ENCODE peak calls at places on chromosomes 1 and 21, in five cellular contexts. K is activated T-cell treated with anti-CD3 and anti-CD28 coated beads, Interleukin-2, amount 50 U/mL, for 72 hours; H is T-helper 2 cell; Q is stimulated activated CD8-positive, alpha-beta memory T cell treated with anti-CD3 and anti-CD28 coated beads, Interleukin-7, amount 100 ng/mL, for 1 hour; L is AG09309. Y is an unnamed sample.

GRCh38 chr1:156652131-156652991 is 10.4 kb downstream of the BCAN start:
- DNase-seq in K (no peak), H (no peak), Q (no peak), L (no peak), Y (no peak)

GRCh38 chr1:185646202-185646683 is 87.9 kb upstream of the HMCN1 start:
- DNase-seq in K (no peak), H (no peak), Q (no peak), L (peak; percentile 96), Y (no peak)

GRCh38 chr1:174297351-174297750 is 138.0 kb downstream of the RABGAP1L start:
- DNase-seq in K (no peak), H (no peak), Q (no peak), L (no peak), Y (no peak)

GRCh38 chr1:91523462-91523861 is 22.8 kb downstream of the CDC7 start:
- DNase-seq in K (peak; percentile 42), H (no peak), Q (no peak), L (no peak), Y (no peak)

GRCh38 chr1:35136780-35137179 is 56.2 kb downstream of the SFPQ start:
- DNase-seq in K (no peak), H (no peak), Q (no peak), L (no peak), Y (no peak)

GRCh38 chr21:37565530-37566223 is 199.1 kb downstream of the DYRK1A start:
- DNase-seq in K (no peak), H (no peak), Q (no peak), L (no peak), Y (no peak)

GRCh38 chr1:203601717-203602309 is 24.8 kb upstream of the ATP2B4 start:
- DNase-seq in K (no peak), H (no peak), Q (no peak), L (no peak), Y (no peak)

GRCh38 chr1:8374812-8375211 is 56.9 kb downstream of the SLC45A1 start:
- DNase-seq in K (no peak), H (no peak), Q (no peak), L (no peak), Y (no peak)

GRCh38 chr1:221363074-221363473 is 378.8 kb downstream of the DUSP10 start:
- DNase-seq in K (no peak), H (no peak), Q (no peak), L (no peak), Y (no peak)

GRCh38 chr1:247209306-247209900 is 37.6 kb upstream of the ZNF124 start:
- DNase-seq in K (no peak), H (no peak), Q (no peak), L (no peak), Y (no peak)

GRCh38 chr1:204837440-204838084 is 33.1 kb upstream of the NFASC start:
- DNase-seq in K (peak; percentile 4), H (no peak), Q (no peak), L (peak; percentile 11), Y (no peak)

GRCh38 chr1:92459871-92460320 is 26.8 kb downstream of the GFI1 start:
- DNase-seq in K (no peak), H (no peak), Q (no peak), L (no peak), Y (no peak)

GRCh38 chr1:201272838-201273237 is 10.5 kb upstream of the PKP1 start:
- DNase-seq in K (no peak), H (no peak), Q (no peak), L (no peak), Y (no peak)

GRCh38 chr1:107871687-107872086 is 93.3 kb downstream of the VAV3 start:
- DNase-seq in K (no peak), H (no peak), Q (no peak), L (no peak), Y (no peak)

GRCh38 chr1:27234054-27234882 is at the start of gene WDTC1:
- DNase-seq in K (peak; percentile 98), H (peak; percentile 97), Q (peak; percentile 97), L (peak; percentile 76), Y (peak; percentile 94)

GRCh38 chr1:147669475-147670318 is 627 bp downstream of the ACP6 start:
- DNase-seq in K (peak; percentile 40), H (peak; percentile 15), Q (peak; percentile 7), L (no peak), Y (peak; percentile 20)

GRCh38 chr1:220881918-220882891 is 3.0 kb downstream of the HLX start:
- DNase-seq in K (no peak), H (no peak), Q (no peak), L (no peak), Y (no peak)

GRCh38 chr1:6041432-6042062 is 4.1 kb upstream of the KCNAB2 start:
- DNase-seq in K (peak; percentile 35), H (no peak), Q (no peak), L (no peak), Y (no peak)

GRCh38 chr1:41591891-41592290 is 107.4 kb upstream of the EDN2 start:
- DNase-seq in K (no peak), H (no peak), Q (no peak), L (no peak), Y (no peak)

GRCh38 chr1:66350001-66350547 is 183.9 kb upstream of the SGIP1 start:
- DNase-seq in K (peak; percentile 59), H (peak; percentile 36), Q (no peak), L (no peak), Y (peak; percentile 73)

GRCh38 chr1:235597867-235598553 is 51.6 kb downstream of the GNG4 start:
- DNase-seq in K (no peak), H (no peak), Q (no peak), L (peak; percentile 13), Y (no peak)

GRCh38 chr1:93302078-93302477 is 43.6 kb upstream of the DR1 start:
- DNase-seq in K (no peak), H (no peak), Q (no peak), L (no peak), Y (no peak)

GRCh38 chr21:39483917-39484316 is 32.1 kb downstream of the SH3BGR start:
- DNase-seq in K (no peak), H (no peak), Q (no peak), L (peak; percentile 32), Y (no peak)

GRCh38 chr1:233518344-233518743 is 95.6 kb upstream of the KCNK1 start:
- DNase-seq in K (peak; percentile 59), H (no peak), Q (no peak), L (no peak), Y (no peak)

GRCh38 chr1:172894345-172895049 is 156.2 kb downstream of the TNFSF18 start:
- DNase-seq in K (no peak), H (no peak), Q (no peak), L (no peak), Y (no peak)

GRCh38 chr1:90959352-90960206 is 62.3 kb downstream of the ZNF644 start:
- DNase-seq in K (no peak), H (no peak), Q (no peak), L (peak; percentile 3), Y (no peak)

GRCh38 chr1:117674521-117675400 is 68.9 kb downstream of the TENT5C start:
- DNase-seq in K (peak; percentile 51), H (no peak), Q (no peak), L (no peak), Y (peak; percentile 63)

GRCh38 chr1:22710688-22711024 is at the start of gene EPHB2:
- DNase-seq in K (peak; percentile 48), H (no peak), Q (no peak), L (no peak), Y (no peak)

Y was measured in naive thymus-derived CD8-positive, alpha-beta T cell.